ENCODE peak calls at places on chromosomes 6 and 20, in seven cellular contexts. O, T, S, J, R, A and D are unnamed samples.

GRCh38 chr20:4465855-4466545 is 255.7 kb upstream of the PRND start:
- DNase-seq in S (no peak), R (no peak), A (no peak), O (no peak), J (no peak), T (no peak), D (no peak)

GRCh38 chr20:47262365-47263013 is 94.0 kb downstream of the ZMYND8 start:
- DNase-seq in O (no peak), J (peak), T (no peak), S (no peak), A (no peak), R (peak), D (no peak)

GRCh38 chr20:1933465-1933870 is 38.3 kb downstream of the SIRPA start:
- DNase-seq in S (peak), J (peak), O (no peak), A (no peak), R (no peak), T (no peak), D (no peak)

GRCh38 chr20:36394340-36394965 is 88.3 kb downstream of the DLGAP4 start:
- DNase-seq in S (no peak), A (no peak), T (peak), R (no peak), J (peak), O (no peak), D (no peak)

GRCh38 chr6:146635174-146635573 is 36.4 kb downstream of the ADGB start:
- DNase-seq in S (no peak), R (no peak), T (no peak), A (no peak), J (no peak), O (no peak), D (no peak)

GRCh38 chr20:9460518-9460917 is 53.9 kb upstream of the LAMP5 start:
- DNase-seq in R (no peak), A (no peak), O (no peak), T (no peak), S (no peak), J (peak), D (no peak)

GRCh38 chr20:4445780-4446179 is 275.9 kb upstream of the PRND start:
- DNase-seq in J (no peak), A (no peak), R (no peak), O (no peak), S (no peak), T (no peak), D (no peak)

GRCh38 chr6:129699661-129700060 is 10.3 kb downstream of the ARHGAP18 start:
- DNase-seq in A (peak), O (no peak), J (no peak), S (no peak), T (no peak), R (no peak), D (no peak)

GRCh38 chr6:16712250-16712930 is 48.9 kb downstream of the ATXN1 start:
- DNase-seq in A (peak), T (no peak), R (no peak), J (peak), S (no peak), O (no peak), D (no peak)

GRCh38 chr20:9996944-9997343 is 37.8 kb upstream of the ANKEF1 start:
- DNase-seq in O (no peak), T (no peak), J (peak), S (no peak), R (no peak), A (no peak), D (no peak)

GRCh38 chr6:112503210-112503609 is 156.1 kb downstream of the RFPL4B start:
- DNase-seq in A (no peak), T (no peak), J (no peak), S (no peak), O (no peak), R (no peak), D (no peak)

GRCh38 chr20:50317116-50317515 is 126.5 kb downstream of the CEBPB start:
- DNase-seq in R (no peak), O (no peak), T (peak), J (no peak), A (no peak), S (no peak), D (no peak)

GRCh38 chr6:131225127-131225526 is 89.9 kb downstream of the AKAP7 start:
- DNase-seq in O (no peak), J (peak), R (no peak), S (no peak), A (no peak), T (no peak), D (no peak)

GRCh38 chr20:37736132-37736531 is 42.3 kb downstream of the CTNNBL1 start:
- DNase-seq in T (no peak), R (no peak), S (no peak), A (no peak), O (no peak), J (no peak), D (no peak)

GRCh38 chr20:10653593-10654288 is 20.1 kb downstream of the JAG1 start:
- DNase-seq in R (no peak), S (peak), J (peak), T (no peak), O (no peak), A (no peak), D (no peak)

GRCh38 chr6:166567107-166567506 is 19.4 kb downstream of the RAMACL start:
- DNase-seq in A (no peak), J (peak), O (no peak), S (no peak), T (peak), R (no peak), D (no peak)

GRCh38 chr6:170057034-170057734 is 233.7 kb downstream of the DLL1 start:
- DNase-seq in O (no peak), S (peak), R (no peak), A (no peak), T (no peak), J (no peak), D (no peak)

GRCh38 chr6:42088101-42088591 is 37.8 kb downstream of the TAF8 start:
- DNase-seq in R (no peak), A (no peak), T (peak), S (no peak), J (peak), O (no peak), D (no peak)

GRCh38 chr6:42086665-42087050 is 36.3 kb downstream of the TAF8 start:
- DNase-seq in O (no peak), A (no peak), J (no peak), S (no peak), R (no peak), T (no peak), D (no peak)

GRCh38 chr6:42084889-42085288 is 34.6 kb downstream of the TAF8 start:
- DNase-seq in O (no peak), A (no peak), J (no peak), R (no peak), T (no peak), S (no peak), D (no peak)

GRCh38 chr6:42083530-42083929 is 33.2 kb downstream of the TAF8 start:
- DNase-seq in A (no peak), J (no peak), O (no peak), R (no peak), S (no peak), T (no peak), D (no peak)

DNA sequence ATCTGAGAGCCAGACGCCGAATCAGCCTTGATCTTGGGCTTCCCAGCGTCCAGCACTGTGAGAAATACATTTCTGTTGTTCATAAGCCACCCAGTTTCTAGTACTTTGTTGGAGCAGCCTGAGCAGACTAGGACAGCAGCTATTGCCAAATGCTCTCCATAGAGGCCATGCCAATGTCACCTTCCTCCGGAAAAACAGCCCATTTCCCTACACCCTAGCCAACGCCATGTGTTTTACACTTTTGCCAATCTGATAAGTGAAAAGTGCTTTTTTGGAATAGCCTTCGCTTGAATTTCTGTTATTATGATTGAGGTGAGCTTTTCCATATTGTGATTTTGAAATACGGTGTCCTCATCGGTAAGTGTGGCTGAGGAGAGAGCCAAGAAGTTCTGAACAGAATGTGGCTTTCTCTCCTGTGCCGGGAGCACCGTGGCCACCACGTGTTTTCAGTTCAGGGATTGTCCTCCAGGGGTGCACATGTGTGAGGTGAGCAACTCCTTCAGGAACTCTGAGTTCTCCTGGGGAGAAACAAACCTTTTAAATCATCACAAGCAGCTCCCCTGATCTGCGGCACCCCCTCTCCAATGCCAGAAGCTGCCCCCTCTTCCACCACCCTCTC is 35.8 kb downstream of the TAF8 start:
- DNase-seq in S (no peak), R (no peak), T (no peak), J (no peak), A (no peak), O (no peak), D (no peak)
- TF ChIP-seq CTCF in S (no peak), R (no peak), T (no peak), J (peak), A (peak), O (peak), D (peak)

DNA sequence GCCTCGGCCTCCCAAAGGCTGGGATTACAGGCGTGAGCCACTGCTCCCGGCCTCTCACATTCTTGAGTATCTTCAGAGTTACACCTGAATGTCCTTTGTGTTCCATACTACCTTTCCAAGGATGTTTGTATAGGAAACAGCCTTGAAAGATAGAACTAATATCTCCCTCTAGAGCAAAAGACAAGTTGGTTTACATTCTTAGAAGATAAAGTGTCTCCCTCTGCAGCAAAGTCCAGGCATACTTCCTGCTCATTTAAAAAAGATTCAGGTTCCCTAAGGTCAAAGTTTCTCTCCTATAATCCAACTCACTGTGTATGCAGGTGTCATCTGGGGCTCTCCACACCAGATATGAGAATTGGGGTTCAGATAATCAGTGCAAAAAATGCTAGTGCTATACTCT is 224.4 kb downstream of the TPBG start:
- DNase-seq in J (peak), T (no peak), R (no peak), S (no peak), O (no peak), A (no peak), D (no peak)
- TF ChIP-seq CTCF in J (peak), T (peak), R (no peak), S (no peak), O (no peak), A (no peak), D (no peak)

GRCh38 chr6:75094614-75095321 is 111.1 kb downstream of the COL12A1 start:
- DNase-seq in J (peak), R (no peak), A (no peak), O (no peak), T (no peak), S (no peak), D (no peak)
- TF ChIP-seq CTCF in J (peak), R (no peak), A (no peak), O (no peak), T (no peak), S (no peak), D (peak)

GRCh38 chr6:44266347-44266746 is 996 bp upstream of the NFKBIE start:
- DNase-seq in A (no peak), J (no peak), R (no peak), O (no peak), T (no peak), S (no peak), D (peak)

GRCh38 chr6:44264154-44265002 is 973 bp downstream of the NFKBIE start:
- DNase-seq in T (no peak), A (peak), O (no peak), R (peak), J (no peak), S (no peak), D (peak)

GRCh38 chr6:44265843-44266233 is 487 bp upstream of the NFKBIE start:
- DNase-seq in T (no peak), J (no peak), A (no peak), O (no peak), R (no peak), S (no peak), D (peak)

GRCh38 chr6:44263357-44264100 is 1.8 kb downstream of the NFKBIE start:
- DNase-seq in A (peak), O (no peak), S (no peak), R (peak), J (no peak), T (no peak), D (peak)

DNA sequence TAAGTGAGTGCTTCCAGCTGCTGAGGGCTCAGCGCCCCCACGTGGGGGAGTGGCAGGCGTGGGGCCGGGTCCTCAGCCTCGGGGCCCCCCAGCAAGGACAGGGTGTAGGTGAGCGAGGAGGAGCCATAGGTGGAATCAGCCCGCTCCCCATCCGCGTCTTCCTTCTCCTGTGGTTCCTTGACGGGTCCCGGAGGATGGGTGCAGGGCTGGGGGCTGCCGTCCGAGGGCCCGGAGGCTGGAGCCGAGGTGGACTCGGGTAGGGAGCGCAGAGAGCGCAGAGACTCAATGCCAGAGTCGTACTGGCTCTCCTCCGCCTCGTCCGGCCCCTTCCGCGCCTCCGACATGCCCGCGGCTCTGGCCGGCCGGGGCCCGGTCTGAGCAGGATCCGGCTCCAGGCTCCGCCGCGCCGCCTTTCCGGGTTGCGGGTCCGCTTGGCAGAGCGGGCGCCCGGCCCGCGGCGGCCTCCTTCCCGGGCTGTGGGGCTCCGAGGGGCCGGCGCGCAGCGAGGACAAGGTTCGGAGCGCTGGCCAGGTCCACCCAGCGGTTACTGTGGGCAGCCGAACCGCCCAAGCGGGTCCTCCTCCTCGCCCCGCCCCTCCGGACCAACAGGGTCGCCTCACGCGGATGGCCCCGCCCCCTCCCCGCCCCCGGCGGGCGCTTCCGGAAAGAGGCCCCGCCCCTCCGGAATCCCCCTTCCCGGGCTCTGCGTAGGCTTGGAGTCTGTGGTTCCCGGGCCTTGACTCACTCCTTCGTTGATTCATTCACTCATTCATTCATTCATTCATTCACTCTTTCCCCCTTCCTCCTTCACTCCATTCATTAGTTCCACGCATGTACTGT is at the start of gene NFKBIE:
- DNase-seq in S (peak), T (peak), A (peak), J (peak), R (peak), O (peak), D (peak)
- TF ChIP-seq CTCF in S (peak), T (peak), A (peak), J (no peak), R (no peak), O (peak), D (peak)

DNA sequence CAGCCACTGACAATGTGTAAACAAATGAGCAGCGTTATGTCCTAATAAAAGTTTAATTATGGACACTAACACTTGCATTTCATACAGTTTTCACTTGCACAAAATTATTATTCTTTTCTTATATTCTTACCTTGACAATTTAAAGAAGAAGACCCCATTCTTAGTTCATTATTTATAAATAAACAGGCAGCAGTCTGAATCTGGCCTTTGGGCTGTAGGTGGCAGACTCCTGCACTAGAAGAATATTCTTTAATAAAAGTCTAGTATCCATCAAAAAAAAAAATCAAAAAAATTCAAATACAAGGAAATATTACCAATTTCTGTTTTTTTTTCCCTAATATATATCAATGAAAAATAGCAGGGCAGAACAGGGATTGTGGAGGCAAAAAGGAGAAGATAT is 24.8 kb downstream of the PTCHD4 start:
- DNase-seq in S (no peak), O (no peak), J (no peak), A (no peak), T (no peak), R (no peak), D (no peak)
- TF ChIP-seq CTCF in S (no peak), O (no peak), J (peak), A (no peak), T (peak), R (no peak), D (peak)